ENCODE peak calls at places on chromosomes 13 and 19, in eight cellular contexts. H, E, G, N, P, L, I and C are unnamed samples.

GRCh38 chr13:113765241-113765910 is 6.3 kb downstream of the TMEM255B start:
- DNase-seq in P (no peak), N (no peak), H (no peak), L (no peak), I (no peak), E (peak), G (no peak), C (no peak)

GRCh38 chr19:29139227-29139626 is 73.7 kb downstream of the UQCRFS1 start:
- DNase-seq in N (no peak), E (no peak), I (no peak), H (no peak), L (no peak), P (no peak), G (no peak), C (no peak)

GRCh38 chr19:16446108-16447014 is 25.4 kb downstream of the EPS15L1 start:
- DNase-seq in P (no peak), H (peak), G (no peak), I (no peak), L (no peak), E (no peak), N (no peak), C (peak)

GRCh38 chr13:42490676-42491075 is 83.3 kb upstream of the TNFSF11 start:
- DNase-seq in E (no peak), G (no peak), H (no peak), P (no peak), I (no peak), L (no peak), N (no peak), C (no peak)

GRCh38 chr13:97212540-97213146 is 9.5 kb upstream of the MBNL2 start:
- DNase-seq in E (no peak), P (no peak), H (peak), L (no peak), G (no peak), N (no peak), I (no peak), C (peak)

GRCh38 chr19:40217921-40218890 is at the start of gene TTC9B:
- DNase-seq in G (peak), E (no peak), N (no peak), I (no peak), L (no peak), H (no peak), P (no peak), C (no peak)

GRCh38 chr13:71454509-71454908 is 412.5 kb downstream of the DACH1 start:
- DNase-seq in L (no peak), I (no peak), G (no peak), E (no peak), P (no peak), H (no peak), N (no peak), C (no peak)

GRCh38 chr13:46134961-46135522 is 30.2 kb upstream of the CPB2 start:
- DNase-seq in L (peak), E (no peak), N (no peak), H (peak), I (no peak), G (no peak), P (no peak), C (no peak)

GRCh38 chr13:42174344-42175162 is 97.4 kb upstream of the AKAP11 start:
- DNase-seq in P (no peak), I (no peak), E (no peak), L (peak), G (no peak), H (peak), N (no peak), C (no peak)

GRCh38 chr19:56119585-56119978 is 1.5 kb downstream of the ZNF787 start:
- DNase-seq in G (peak), E (peak), L (no peak), I (no peak), N (no peak), P (no peak), H (peak), C (peak)

GRCh38 chr19:54209058-54209747 is 8.5 kb downstream of the RPS9 start:
- DNase-seq in I (no peak), G (peak), L (no peak), P (no peak), E (no peak), H (no peak), N (peak), C (no peak)

GRCh38 chr13:40389081-40389641 is 277.3 kb downstream of the FOXO1 start:
- DNase-seq in E (no peak), L (no peak), I (no peak), P (no peak), G (no peak), N (no peak), H (no peak), C (no peak)

GRCh38 chr19:5454743-5455142 is 474 bp upstream of the ZNRF4 start:
- DNase-seq in P (no peak), G (no peak), I (no peak), L (no peak), N (no peak), H (no peak), E (no peak), C (no peak)

GRCh38 chr13:102555914-102556553 is 40.8 kb upstream of the TPP2 start:
- DNase-seq in N (no peak), P (no peak), E (no peak), L (peak), I (no peak), G (peak), H (peak), C (peak)

GRCh38 chr13:50757021-50757420 is 86.5 kb downstream of the DLEU7 start:
- DNase-seq in E (no peak), P (no peak), N (no peak), G (no peak), L (no peak), H (no peak), I (no peak), C (no peak)

GRCh38 chr13:114067381-114067885 is 65.0 kb downstream of the RASA3 start:
- DNase-seq in H (peak), L (peak), I (no peak), G (no peak), P (no peak), E (peak), N (no peak), C (no peak)

GRCh38 chr19:41548954-41549688 is 26.8 kb upstream of the CEACAM21 start:
- DNase-seq in G (no peak), N (no peak), L (no peak), P (no peak), I (no peak), H (no peak), E (no peak), C (no peak)

DNA sequence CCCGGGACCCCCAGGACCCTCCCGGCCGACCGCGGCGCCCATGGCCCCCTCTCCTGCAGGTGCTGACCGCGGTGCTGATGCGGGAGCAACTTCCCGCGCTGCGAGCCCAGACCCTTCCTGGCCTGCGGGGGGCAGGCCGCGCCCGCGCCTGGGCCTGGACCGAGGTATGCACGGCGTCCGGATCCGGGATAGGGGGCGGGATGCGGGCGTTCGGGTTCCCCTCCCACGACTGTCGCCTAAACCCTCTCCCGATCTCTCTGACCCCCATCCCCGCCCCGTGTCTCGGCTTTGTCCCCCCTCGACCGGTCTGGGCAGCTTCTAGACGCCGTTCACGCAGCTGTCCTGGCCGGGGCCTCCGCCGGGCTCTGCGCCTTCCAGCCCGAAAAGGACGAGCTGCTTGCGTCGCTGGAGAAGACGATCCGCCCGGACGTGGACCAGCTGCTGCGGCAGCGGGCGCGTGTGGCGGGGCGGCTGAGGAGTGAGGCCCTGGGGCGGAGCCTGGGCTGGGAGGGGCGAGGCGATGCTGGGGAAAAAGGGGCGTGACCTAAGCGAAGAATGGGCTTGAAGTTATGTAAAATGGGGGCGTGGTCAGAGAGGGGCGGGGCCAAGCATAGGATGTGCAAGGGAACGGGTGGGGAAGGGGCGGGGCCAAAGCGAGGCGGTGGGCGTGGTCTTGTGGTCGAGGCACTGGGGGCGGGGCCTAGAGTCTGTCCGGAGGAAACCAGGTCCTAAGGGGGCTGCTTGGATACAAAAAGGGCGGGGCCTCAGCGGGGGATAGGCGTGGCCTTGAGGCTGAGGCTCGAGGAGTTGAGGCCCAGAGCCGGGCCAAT is 15.9 kb upstream of the COLGALT1 start:
- DNase-seq in P (peak), G (peak), I (peak), L (peak), E (peak), H (peak), N (peak), C (peak)
- TF ChIP-seq CTCF in P (peak), G (peak), I (no peak), L (no peak), E (peak), H (peak), N (peak), C (peak)

GRCh38 chr19:49956113-49956491 is 4.9 kb downstream of the SIGLEC11 start:
- DNase-seq in G (no peak), I (no peak), P (no peak), N (no peak), E (no peak), H (no peak), L (no peak), C (no peak)
- H3K27ac ChIP-seq in G (no peak), I (no peak), P (no peak), N (peak), E (no peak), H (no peak), L (no peak), C (no peak)

GRCh38 chr13:30192320-30193093 is 114.8 kb downstream of the KATNAL1 start:
- DNase-seq in P (no peak), L (no peak), N (no peak), H (no peak), G (peak), E (no peak), I (no peak), C (no peak)
- H3K4me3 ChIP-seq in P (no peak), L (no peak), N (no peak), H (no peak), G (no peak), E (no peak), I (no peak), C (no peak)

DNA sequence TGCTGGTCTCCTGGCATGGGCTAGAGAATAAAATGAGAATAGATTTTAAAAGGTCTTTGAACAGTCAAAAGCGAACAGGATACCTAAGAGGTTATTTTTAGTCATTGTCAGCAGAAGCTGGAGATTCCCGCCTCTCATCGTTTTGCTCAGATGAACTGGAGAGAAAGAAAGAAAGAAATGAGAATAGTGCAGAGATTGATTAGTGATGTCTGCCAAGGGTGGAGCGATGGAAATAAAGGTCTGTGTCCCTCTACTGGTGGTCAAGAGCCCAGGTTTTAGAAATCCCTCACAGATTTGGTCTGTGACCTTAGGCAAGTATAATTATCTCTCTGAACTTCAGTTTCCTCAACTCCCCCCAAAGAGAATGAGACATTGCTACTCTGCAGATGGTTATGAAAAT is 5.4 kb downstream of the NCAN start:
- DNase-seq in N (no peak), G (peak), I (no peak), L (no peak), H (peak), E (no peak), P (no peak), C (peak)
- TF ChIP-seq CTCF in N (no peak), G (peak), I (no peak), L (peak), H (no peak), E (no peak), P (no peak), C (peak)

GRCh38 chr13:20363604-20364003 is 131.5 kb upstream of the GJB6 start:
- DNase-seq in P (no peak), G (no peak), I (no peak), E (no peak), H (no peak), N (no peak), L (peak), C (no peak)
- H3K27ac ChIP-seq in P (no peak), G (no peak), I (no peak), E (no peak), H (no peak), N (no peak), L (no peak), C (no peak)

GRCh38 chr13:25180450-25180794 is 8.3 kb upstream of the AMER2 start:
- DNase-seq in N (no peak), I (no peak), G (no peak), E (no peak), L (no peak), H (no peak), P (no peak), C (no peak)
- H3K4me3 ChIP-seq in N (no peak), I (no peak), G (no peak), E (no peak), L (no peak), H (no peak), P (no peak), C (no peak)

DNA sequence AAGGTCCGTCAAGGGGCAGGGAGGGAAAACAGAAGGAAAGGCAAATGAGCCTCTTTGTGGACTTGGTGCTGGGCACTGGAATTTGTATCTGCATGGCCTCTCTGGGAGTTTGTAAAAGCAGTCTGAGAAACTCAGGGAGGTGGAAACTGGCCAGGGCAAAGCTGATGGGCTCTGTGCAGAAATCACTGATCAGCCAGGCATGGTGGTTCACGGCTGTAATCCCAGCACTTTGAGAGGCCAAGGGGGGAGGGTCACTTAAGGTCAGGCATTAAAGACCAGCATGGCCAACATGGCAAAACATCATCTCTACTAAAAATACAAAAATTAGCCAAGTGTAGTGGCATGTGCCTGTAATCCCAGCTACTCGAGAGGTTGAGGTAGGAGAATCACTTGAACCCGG is 369.9 kb upstream of the ZNF507 start:
- DNase-seq in L (no peak), I (no peak), H (no peak), G (no peak), P (no peak), E (no peak), N (no peak), C (no peak)
- TF ChIP-seq CTCF in L (no peak), I (no peak), H (no peak), G (no peak), P (no peak), E (no peak), N (no peak), C (no peak)